ENCODE peak calls at places on chromosomes 16 and 17, in eight cellular contexts. One of them, this sample, is unnamed.

GRCh38 chr17:79242393-79242792 is 167.8 kb downstream of the ENGASE start:
- DNase-seq in thoracic aorta: no peak
- DNase-seq in left ventricle myocardium inferior: no peak
- DNase-seq in sigmoid colon: no peak
- DNase-seq in A549: no peak
- DNase-seq in neural progenitor cell: no peak
- DNase-seq in colonic mucosa: no peak
- DNase-seq in heart left ventricle: no peak
- DNase-seq in this sample: no peak

GRCh38 chr16:67672739-67673662 is 6.4 kb downstream of the C16orf86 start:
- DNase-seq in thoracic aorta: no peak
- DNase-seq in left ventricle myocardium inferior: peak; percentile 65
- DNase-seq in sigmoid colon: peak; percentile 83
- DNase-seq in A549: peak; percentile 58
- DNase-seq in neural progenitor cell: peak; percentile 80
- DNase-seq in colonic mucosa: peak; percentile 89
- DNase-seq in heart left ventricle: no peak
- DNase-seq in this sample: peak; percentile 79

GRCh38 chr17:30238387-30239088 is 3.0 kb upstream of the SLC6A4 start:
- DNase-seq in thoracic aorta: no peak
- DNase-seq in left ventricle myocardium inferior: no peak
- DNase-seq in sigmoid colon: no peak
- DNase-seq in A549: no peak
- DNase-seq in neural progenitor cell: peak; percentile 60
- DNase-seq in colonic mucosa: no peak
- DNase-seq in heart left ventricle: no peak
- DNase-seq in this sample: no peak

GRCh38 chr16:78390070-78390469 is 290.6 kb downstream of the WWOX start:
- DNase-seq in thoracic aorta: no peak
- DNase-seq in left ventricle myocardium inferior: no peak
- DNase-seq in sigmoid colon: no peak
- DNase-seq in A549: no peak
- DNase-seq in neural progenitor cell: no peak
- DNase-seq in colonic mucosa: no peak
- DNase-seq in heart left ventricle: no peak
- DNase-seq in this sample: no peak

GRCh38 chr16:55832425-55832787 is 490 bp downstream of the CES1 start:
- DNase-seq in thoracic aorta: no peak
- DNase-seq in left ventricle myocardium inferior: no peak
- DNase-seq in sigmoid colon: no peak
- DNase-seq in A549: peak; percentile 9
- DNase-seq in neural progenitor cell: no peak
- DNase-seq in colonic mucosa: no peak
- DNase-seq in heart left ventricle: no peak
- DNase-seq in this sample: no peak

GRCh38 chr16:29898786-29899515 is 399 bp downstream of the SEZ6L2 start:
- DNase-seq in thoracic aorta: no peak
- DNase-seq in left ventricle myocardium inferior: no peak
- DNase-seq in sigmoid colon: no peak
- DNase-seq in A549: no peak
- DNase-seq in neural progenitor cell: peak; percentile 80
- DNase-seq in colonic mucosa: peak; percentile 56
- DNase-seq in heart left ventricle: no peak
- DNase-seq in this sample: peak; percentile 69

GRCh38 chr17:64230551-64231408 is 32.3 kb downstream of the TEX2 start:
- DNase-seq in thoracic aorta: no peak
- DNase-seq in left ventricle myocardium inferior: no peak
- DNase-seq in sigmoid colon: no peak
- DNase-seq in A549: peak; percentile 14
- DNase-seq in neural progenitor cell: no peak
- DNase-seq in colonic mucosa: no peak
- DNase-seq in heart left ventricle: no peak
- DNase-seq in this sample: no peak

GRCh38 chr16:21001262-21001661 is 100.7 kb downstream of the LYRM1 start:
- DNase-seq in thoracic aorta: no peak
- DNase-seq in left ventricle myocardium inferior: no peak
- DNase-seq in sigmoid colon: no peak
- DNase-seq in A549: peak; percentile 47
- DNase-seq in neural progenitor cell: peak; percentile 63
- DNase-seq in colonic mucosa: peak; percentile 32
- DNase-seq in heart left ventricle: no peak
- DNase-seq in this sample: peak; percentile 29

GRCh38 chr16:28821874-28822519 is 802 bp upstream of the ATXN2L start:
- DNase-seq in thoracic aorta: no peak
- DNase-seq in left ventricle myocardium inferior: no peak
- DNase-seq in sigmoid colon: no peak
- DNase-seq in A549: no peak
- DNase-seq in neural progenitor cell: peak; percentile 3
- DNase-seq in colonic mucosa: no peak
- DNase-seq in heart left ventricle: no peak
- DNase-seq in this sample: no peak

GRCh38 chr16:67844441-67844840 is 2.3 kb upstream of the NUTF2 start:
- DNase-seq in thoracic aorta: no peak
- DNase-seq in left ventricle myocardium inferior: no peak
- DNase-seq in sigmoid colon: no peak
- DNase-seq in A549: no peak
- DNase-seq in neural progenitor cell: peak; percentile 50
- DNase-seq in colonic mucosa: no peak
- DNase-seq in heart left ventricle: no peak
- DNase-seq in this sample: no peak

GRCh38 chr17:17382901-17383300 is 79.7 kb downstream of the NT5M start:
- DNase-seq in thoracic aorta: no peak
- DNase-seq in left ventricle myocardium inferior: no peak
- DNase-seq in sigmoid colon: no peak
- DNase-seq in A549: no peak
- DNase-seq in neural progenitor cell: no peak
- DNase-seq in colonic mucosa: no peak
- DNase-seq in heart left ventricle: no peak
- DNase-seq in this sample: no peak

GRCh38 chr17:43003542-43004172 is 2.9 kb upstream of the IFI35 start:
- DNase-seq in thoracic aorta: no peak
- DNase-seq in left ventricle myocardium inferior: no peak
- DNase-seq in sigmoid colon: no peak
- DNase-seq in A549: peak; percentile 80
- DNase-seq in neural progenitor cell: no peak
- DNase-seq in colonic mucosa: no peak
- DNase-seq in heart left ventricle: no peak
- DNase-seq in this sample: no peak

GRCh38 chr16:19704321-19705130 is 13.5 kb downstream of the KNOP1 start:
- DNase-seq in thoracic aorta: no peak
- DNase-seq in left ventricle myocardium inferior: no peak
- DNase-seq in sigmoid colon: peak; percentile 69
- DNase-seq in A549: peak; percentile 28
- DNase-seq in neural progenitor cell: no peak
- DNase-seq in colonic mucosa: no peak
- DNase-seq in heart left ventricle: no peak
- DNase-seq in this sample: no peak

GRCh38 chr16:87065781-87066694 is 251.2 kb downstream of the C16orf95 start:
- DNase-seq in thoracic aorta: no peak
- DNase-seq in left ventricle myocardium inferior: no peak
- DNase-seq in sigmoid colon: peak; percentile 53
- DNase-seq in A549: no peak
- DNase-seq in neural progenitor cell: no peak
- DNase-seq in colonic mucosa: no peak
- DNase-seq in heart left ventricle: no peak
- DNase-seq in this sample: no peak

GRCh38 chr16:87066695-87067556 is 250.3 kb downstream of the C16orf95 start:
- DNase-seq in thoracic aorta: no peak
- DNase-seq in left ventricle myocardium inferior: no peak
- DNase-seq in sigmoid colon: peak; percentile 47
- DNase-seq in A549: no peak
- DNase-seq in neural progenitor cell: no peak
- DNase-seq in colonic mucosa: no peak
- DNase-seq in heart left ventricle: no peak
- DNase-seq in this sample: no peak

GRCh38 chr16:87063543-87063942 is 253.6 kb downstream of the C16orf95 start:
- DNase-seq in thoracic aorta: no peak
- DNase-seq in left ventricle myocardium inferior: no peak
- DNase-seq in sigmoid colon: peak; percentile 13
- DNase-seq in A549: no peak
- DNase-seq in neural progenitor cell: no peak
- DNase-seq in colonic mucosa: no peak
- DNase-seq in heart left ventricle: no peak
- DNase-seq in this sample: no peak

GRCh38 chr16:87062569-87063442 is 254.4 kb downstream of the C16orf95 start:
- DNase-seq in thoracic aorta: peak; percentile 56
- DNase-seq in left ventricle myocardium inferior: peak; percentile 74
- DNase-seq in sigmoid colon: peak; percentile 5
- DNase-seq in A549: peak; percentile 70
- DNase-seq in neural progenitor cell: peak; percentile 94
- DNase-seq in colonic mucosa: peak; percentile 61
- DNase-seq in heart left ventricle: peak; percentile 82
- DNase-seq in this sample: peak; percentile 55

DNA sequence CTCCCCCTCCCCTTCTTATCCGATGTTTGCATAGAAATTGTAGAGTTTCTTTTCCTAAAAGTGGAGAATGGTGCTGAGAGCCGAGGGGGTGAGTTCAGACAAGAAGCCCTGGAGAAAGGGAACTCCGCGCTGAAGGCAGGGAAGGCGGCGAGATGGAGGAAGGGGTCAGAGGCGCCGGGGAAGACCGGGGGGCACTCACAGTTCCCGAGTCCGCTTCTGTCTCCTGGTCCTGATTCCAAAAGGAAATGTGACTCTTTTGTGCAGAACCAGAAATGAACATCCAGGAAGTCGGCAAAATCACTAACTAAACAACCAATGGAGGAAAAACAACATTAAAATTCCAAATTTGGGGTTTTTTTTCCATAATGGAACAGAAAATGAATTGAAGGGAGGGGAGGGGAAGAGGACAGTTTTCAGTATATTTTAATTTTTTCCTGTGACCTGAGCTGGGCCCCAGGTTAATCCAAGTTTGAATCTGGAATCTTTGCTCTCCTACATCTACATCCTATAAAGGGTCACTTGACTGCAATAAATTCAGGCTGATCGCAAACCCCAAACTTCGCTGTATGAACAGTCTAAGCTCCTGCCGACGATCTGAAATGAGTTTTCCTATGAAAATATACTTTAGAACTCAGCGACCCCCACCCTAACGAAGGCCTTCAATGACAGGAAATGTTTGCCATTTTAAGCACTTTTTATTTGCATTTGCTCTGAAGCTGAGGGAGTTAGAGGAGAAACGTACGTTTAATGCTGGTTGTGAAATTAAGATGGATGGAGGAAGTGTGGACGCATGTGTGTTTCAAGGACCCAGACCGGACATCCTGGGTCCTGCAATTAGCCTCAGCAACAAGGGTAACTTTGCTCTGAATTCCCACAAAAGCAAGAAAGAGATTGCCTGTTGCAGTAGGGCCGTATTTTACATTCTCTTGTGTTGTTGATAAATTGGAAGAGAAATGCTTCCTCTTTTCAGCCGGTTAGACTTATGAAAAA is 252.2 kb downstream of the C16orf95 start:
- DNase-seq in thoracic aorta: no peak
- DNase-seq in left ventricle myocardium inferior: no peak
- DNase-seq in sigmoid colon: peak; percentile 46
- DNase-seq in A549: no peak
- DNase-seq in neural progenitor cell: no peak
- DNase-seq in colonic mucosa: no peak
- DNase-seq in heart left ventricle: no peak
- DNase-seq in this sample: no peak
- H3K4me1 ChIP-seq in thoracic aorta: peaks cover 53% of the 10 kb centered on the region
- H3K4me1 ChIP-seq in left ventricle myocardium inferior: peaks cover 7% of the 10 kb centered on the region
- H3K4me1 ChIP-seq in sigmoid colon: no peaks in the 10 kb centered on the region
- H3K4me1 ChIP-seq in A549: peaks cover 4% of the 10 kb centered on the region
- H3K4me1 ChIP-seq in neural progenitor cell: peaks cover 18% of the 10 kb centered on the region
- H3K4me1 ChIP-seq in colonic mucosa: no peaks in the 10 kb centered on the region
- H3K4me1 ChIP-seq in heart left ventricle: no peaks in the 10 kb centered on the region
- H3K4me1 ChIP-seq in this sample: no peaks in the 10 kb centered on the region

DNA sequence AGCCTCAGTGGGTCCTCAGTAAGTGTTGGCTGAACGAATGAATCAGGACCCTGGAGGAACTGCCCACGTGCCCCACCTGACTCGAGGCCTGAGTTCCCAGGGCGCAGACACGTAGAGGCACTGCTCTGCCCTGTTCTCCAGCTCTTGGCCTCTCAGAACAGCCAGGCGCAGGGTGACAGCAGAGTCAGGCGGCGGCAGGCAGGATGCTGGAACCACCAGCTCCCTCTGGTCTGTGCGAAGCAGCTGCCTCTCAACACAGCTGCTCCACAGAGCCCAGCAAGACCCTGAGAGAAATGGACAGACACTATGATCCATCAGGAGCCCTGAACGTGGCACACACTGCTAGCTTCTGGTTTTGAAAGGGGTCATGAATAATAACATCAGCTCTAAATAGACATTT is 53.1 kb upstream of the BCO1 start:
- DNase-seq in thoracic aorta: no peak
- DNase-seq in left ventricle myocardium inferior: no peak
- DNase-seq in sigmoid colon: no peak
- DNase-seq in A549: no peak
- DNase-seq in neural progenitor cell: no peak
- DNase-seq in colonic mucosa: no peak
- DNase-seq in heart left ventricle: no peak
- DNase-seq in this sample: no peak
- TF ChIP-seq CTCF in thoracic aorta: no peak
- TF ChIP-seq CTCF in left ventricle myocardium inferior: no peak
- TF ChIP-seq CTCF in sigmoid colon: no peak
- TF ChIP-seq CTCF in A549: no peak
- TF ChIP-seq CTCF in neural progenitor cell: no peak
- TF ChIP-seq CTCF in colonic mucosa: no peak
- TF ChIP-seq CTCF in heart left ventricle: no peak
- TF ChIP-seq CTCF in this sample: no peak

DNA sequence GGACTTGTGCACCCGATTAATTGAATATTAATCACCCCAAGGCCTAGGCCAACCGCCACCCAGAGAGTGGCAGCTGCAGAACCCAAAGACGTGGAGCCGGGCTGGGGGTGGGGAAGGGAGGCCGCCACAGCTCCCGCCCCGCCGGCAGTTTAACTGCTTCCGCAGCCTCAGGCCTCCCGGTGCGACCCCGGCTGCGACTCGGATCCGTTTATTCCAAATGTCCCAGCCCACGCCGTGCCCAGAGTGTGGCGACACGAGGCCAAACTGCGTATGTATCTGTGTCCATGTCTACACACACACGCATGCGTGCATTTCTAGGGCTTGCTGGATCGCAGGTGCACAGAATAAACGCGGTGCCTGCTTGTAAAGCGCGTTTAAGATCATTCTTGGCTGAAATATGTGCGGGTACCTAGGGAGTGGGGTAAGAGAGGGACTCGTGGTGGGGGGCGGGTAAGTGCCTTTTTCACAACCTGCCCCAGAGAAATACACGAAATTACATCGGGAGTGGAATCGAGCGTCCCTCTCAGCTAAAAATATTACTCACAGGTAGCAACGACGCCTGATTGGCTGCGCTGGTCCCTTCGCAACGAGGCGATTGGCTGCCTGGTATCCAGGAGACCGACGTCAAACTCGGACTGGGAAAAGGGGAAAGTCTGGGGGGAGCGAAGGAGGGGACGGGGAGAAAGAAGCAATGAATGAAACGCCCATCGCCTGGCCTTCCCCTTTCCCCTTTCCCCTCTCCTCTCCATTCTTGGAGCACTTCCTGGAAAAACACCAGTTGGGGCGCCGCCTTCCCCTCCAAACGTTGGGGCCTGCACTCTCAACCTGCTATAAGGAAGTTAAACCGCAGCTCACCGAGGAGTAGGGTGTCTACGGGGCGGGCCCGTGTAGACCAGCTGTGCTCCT is 1.0 kb upstream of the TOB1 start:
- DNase-seq in thoracic aorta: peak; percentile 80
- DNase-seq in left ventricle myocardium inferior: peak; percentile 93
- DNase-seq in sigmoid colon: peak; percentile 98
- DNase-seq in A549: peak; percentile 99
- DNase-seq in neural progenitor cell: peak; percentile 97
- DNase-seq in colonic mucosa: peak; percentile 98
- DNase-seq in heart left ventricle: peak; percentile 94
- DNase-seq in this sample: peak; percentile 96
- H3K4me3 ChIP-seq in thoracic aorta: peak overlapping the region; percentile 88
- H3K4me3 ChIP-seq in left ventricle myocardium inferior: peak overlapping the region; percentile 94
- H3K4me3 ChIP-seq in sigmoid colon: peak overlapping the region; percentile 100
- H3K4me3 ChIP-seq in A549: peak overlapping the region; percentile 92
- H3K4me3 ChIP-seq in neural progenitor cell: peak overlapping the region; percentile 94
- H3K4me3 ChIP-seq in colonic mucosa: peak overlapping the region; percentile 78
- H3K4me3 ChIP-seq in heart left ventricle: peak overlapping the region; percentile 96
- H3K4me3 ChIP-seq in this sample: peak overlapping the region; percentile 96

GRCh38 chr17:38706625-38707298 is 1.7 kb downstream of the MLLT6 start:
- DNase-seq in thoracic aorta: no peak
- DNase-seq in left ventricle myocardium inferior: no peak
- DNase-seq in sigmoid colon: no peak
- DNase-seq in A549: no peak
- DNase-seq in neural progenitor cell: peak; percentile 29
- DNase-seq in colonic mucosa: peak; percentile 57
- DNase-seq in heart left ventricle: no peak
- DNase-seq in this sample: no peak
- H3K4me1 ChIP-seq in thoracic aorta: peaks cover 20% of the 10 kb centered on the region
- H3K4me1 ChIP-seq in left ventricle myocardium inferior: peaks cover 86% of the 10 kb centered on the region
- H3K4me1 ChIP-seq in sigmoid colon: no peaks in the 10 kb centered on the region
- H3K4me1 ChIP-seq in A549: peaks cover 33% of the 10 kb centered on the region
- H3K4me1 ChIP-seq in neural progenitor cell: peaks cover 20% of the 10 kb centered on the region
- H3K4me1 ChIP-seq in colonic mucosa: no peaks in the 10 kb centered on the region
- H3K4me1 ChIP-seq in heart left ventricle: peaks cover 66% of the 10 kb centered on the region
- H3K4me1 ChIP-seq in this sample: peaks cover 11% of the 10 kb centered on the region